ENCODE peak calls at places on chromosomes 13 and 19, in five cellular contexts. One of them, this sample, is unnamed.

GRCh38 chr19:44689290-44690130 is 9.4 kb upstream of the CEACAM16 start:
- DNase-seq in Calu3: peak
- DNase-seq in stomach: peak
- DNase-seq in AG10803: peak
- DNase-seq in CD14-positive monocyte: no peak
- DNase-seq in this sample: peak

GRCh38 chr13:55517312-55517711 is 1623.4 kb upstream of the PRR20A start:
- DNase-seq in stomach: no peak
- DNase-seq in Calu3: no peak
- DNase-seq in AG10803: no peak
- DNase-seq in CD14-positive monocyte: no peak
- DNase-seq in this sample: no peak

GRCh38 chr13:30995331-30995730 is 62.9 kb downstream of the TEX26 start:
- DNase-seq in Calu3: no peak
- DNase-seq in AG10803: no peak
- DNase-seq in stomach: no peak
- DNase-seq in CD14-positive monocyte: no peak
- DNase-seq in this sample: no peak

GRCh38 chr13:72931311-72931710 is 127.5 kb upstream of the KLF5 start:
- DNase-seq in CD14-positive monocyte: no peak
- DNase-seq in stomach: no peak
- DNase-seq in Calu3: no peak
- DNase-seq in AG10803: no peak
- DNase-seq in this sample: no peak

GRCh38 chr19:42468273-42468796 is 25.6 kb upstream of the CXCL17 start:
- DNase-seq in AG10803: peak
- DNase-seq in Calu3: peak
- DNase-seq in stomach: no peak
- DNase-seq in CD14-positive monocyte: no peak
- DNase-seq in this sample: no peak

GRCh38 chr13:94454906-94455305 is 24.6 kb downstream of the DCT start:
- DNase-seq in Calu3: no peak
- DNase-seq in stomach: no peak
- DNase-seq in CD14-positive monocyte: no peak
- DNase-seq in AG10803: no peak
- DNase-seq in this sample: no peak

GRCh38 chr13:35953537-35954206 is 177.5 kb downstream of the DCLK1 start:
- DNase-seq in CD14-positive monocyte: no peak
- DNase-seq in stomach: peak
- DNase-seq in Calu3: peak
- DNase-seq in AG10803: peak
- DNase-seq in this sample: no peak

GRCh38 chr19:7397687-7398086 is 49.0 kb downstream of the ARHGEF18 start:
- DNase-seq in stomach: no peak
- DNase-seq in Calu3: no peak
- DNase-seq in CD14-positive monocyte: no peak
- DNase-seq in AG10803: peak
- DNase-seq in this sample: no peak

GRCh38 chr19:10685210-10685609 is 16.0 kb upstream of the QTRT1 start:
- DNase-seq in CD14-positive monocyte: no peak
- DNase-seq in Calu3: no peak
- DNase-seq in AG10803: no peak
- DNase-seq in stomach: no peak
- DNase-seq in this sample: no peak

GRCh38 chr19:35013047-35013819 is 13.1 kb downstream of the GRAMD1A start:
- DNase-seq in CD14-positive monocyte: peak
- DNase-seq in stomach: peak
- DNase-seq in Calu3: peak
- DNase-seq in AG10803: peak
- DNase-seq in this sample: peak

GRCh38 chr13:98868932-98869331 is 108.9 kb downstream of the DOCK9 start:
- DNase-seq in stomach: no peak
- DNase-seq in AG10803: no peak
- DNase-seq in Calu3: no peak
- DNase-seq in CD14-positive monocyte: no peak
- DNase-seq in this sample: no peak

GRCh38 chr13:29171244-29171643 is 351.1 kb downstream of the MTUS2 start:
- DNase-seq in Calu3: no peak
- DNase-seq in AG10803: no peak
- DNase-seq in CD14-positive monocyte: no peak
- DNase-seq in stomach: no peak
- DNase-seq in this sample: no peak

GRCh38 chr13:70183041-70183440 is 74.8 kb upstream of the KLHL1 start:
- DNase-seq in CD14-positive monocyte: no peak
- DNase-seq in stomach: no peak
- DNase-seq in AG10803: no peak
- DNase-seq in Calu3: no peak
- DNase-seq in this sample: no peak

GRCh38 chr13:26688286-26688685 is 72.3 kb downstream of the GPR12 start:
- DNase-seq in Calu3: no peak
- DNase-seq in AG10803: no peak
- DNase-seq in stomach: no peak
- DNase-seq in CD14-positive monocyte: no peak
- DNase-seq in this sample: no peak

GRCh38 chr13:109481046-109481445 is 305.3 kb downstream of the IRS2 start:
- DNase-seq in AG10803: no peak
- DNase-seq in stomach: no peak
- DNase-seq in CD14-positive monocyte: no peak
- DNase-seq in Calu3: no peak
- DNase-seq in this sample: no peak

GRCh38 chr13:39888865-39889810 is 233.7 kb downstream of the COG6 start:
- DNase-seq in Calu3: peak
- DNase-seq in CD14-positive monocyte: no peak
- DNase-seq in stomach: no peak
- DNase-seq in AG10803: peak
- DNase-seq in this sample: no peak

GRCh38 chr13:27001705-27002104 is 169.9 kb downstream of the USP12 start:
- DNase-seq in Calu3: no peak
- DNase-seq in stomach: no peak
- DNase-seq in CD14-positive monocyte: no peak
- DNase-seq in AG10803: no peak
- DNase-seq in this sample: no peak

GRCh38 chr19:7676376-7676775 is 514 bp upstream of the MCEMP1 start:
- DNase-seq in stomach: no peak
- DNase-seq in AG10803: no peak
- DNase-seq in Calu3: no peak
- DNase-seq in CD14-positive monocyte: peak
- DNase-seq in this sample: no peak

GRCh38 chr13:113672002-113672651 is 5.1 kb downstream of the GRK1 start:
- DNase-seq in Calu3: no peak
- DNase-seq in CD14-positive monocyte: peak
- DNase-seq in stomach: no peak
- DNase-seq in AG10803: peak
- DNase-seq in this sample: no peak

GRCh38 chr19:55197531-55197930 is 11.8 kb downstream of the PTPRH start:
- DNase-seq in CD14-positive monocyte: no peak
- DNase-seq in Calu3: no peak
- DNase-seq in AG10803: no peak
- DNase-seq in stomach: no peak
- DNase-seq in this sample: no peak

GRCh38 chr13:45132384-45133064 is 12.2 kb downstream of the GTF2F2 start:
- DNase-seq in Calu3: no peak
- DNase-seq in AG10803: no peak
- DNase-seq in CD14-positive monocyte: no peak
- DNase-seq in stomach: no peak
- DNase-seq in this sample: no peak

GRCh38 chr19:51002542-51003311 is 1.3 kb upstream of the KLK8 start:
- DNase-seq in stomach: no peak
- DNase-seq in CD14-positive monocyte: no peak
- DNase-seq in Calu3: peak
- DNase-seq in AG10803: no peak
- DNase-seq in this sample: no peak

GRCh38 chr19:47093254-47093653 is 20.3 kb downstream of the ZC3H4 start:
- DNase-seq in CD14-positive monocyte: no peak
- DNase-seq in Calu3: no peak
- DNase-seq in stomach: no peak
- DNase-seq in AG10803: no peak
- DNase-seq in this sample: no peak

GRCh38 chr19:5002143-5002542 is 33.2 kb downstream of the KDM4B start:
- DNase-seq in stomach: no peak
- DNase-seq in Calu3: peak
- DNase-seq in AG10803: peak
- DNase-seq in CD14-positive monocyte: no peak
- DNase-seq in this sample: no peak

GRCh38 chr19:34313188-34313587 is 51.8 kb upstream of the GPI start:
- DNase-seq in AG10803: peak
- DNase-seq in CD14-positive monocyte: no peak
- DNase-seq in Calu3: no peak
- DNase-seq in stomach: no peak
- DNase-seq in this sample: no peak

GRCh38 chr19:14830702-14831101 is 4.3 kb downstream of the OR7A5 start:
- DNase-seq in CD14-positive monocyte: no peak
- DNase-seq in AG10803: no peak
- DNase-seq in stomach: no peak
- DNase-seq in Calu3: no peak
- DNase-seq in this sample: no peak

GRCh38 chr13:33676045-33676699 is 141.8 kb upstream of the RFC3 start:
- DNase-seq in Calu3: peak
- DNase-seq in AG10803: peak
- DNase-seq in stomach: peak
- DNase-seq in CD14-positive monocyte: no peak
- DNase-seq in this sample: no peak

GRCh38 chr13:41847216-41847615 is 113.7 kb downstream of the VWA8 start:
- DNase-seq in Calu3: no peak
- DNase-seq in stomach: no peak
- DNase-seq in CD14-positive monocyte: no peak
- DNase-seq in AG10803: no peak
- DNase-seq in this sample: no peak

DNA sequence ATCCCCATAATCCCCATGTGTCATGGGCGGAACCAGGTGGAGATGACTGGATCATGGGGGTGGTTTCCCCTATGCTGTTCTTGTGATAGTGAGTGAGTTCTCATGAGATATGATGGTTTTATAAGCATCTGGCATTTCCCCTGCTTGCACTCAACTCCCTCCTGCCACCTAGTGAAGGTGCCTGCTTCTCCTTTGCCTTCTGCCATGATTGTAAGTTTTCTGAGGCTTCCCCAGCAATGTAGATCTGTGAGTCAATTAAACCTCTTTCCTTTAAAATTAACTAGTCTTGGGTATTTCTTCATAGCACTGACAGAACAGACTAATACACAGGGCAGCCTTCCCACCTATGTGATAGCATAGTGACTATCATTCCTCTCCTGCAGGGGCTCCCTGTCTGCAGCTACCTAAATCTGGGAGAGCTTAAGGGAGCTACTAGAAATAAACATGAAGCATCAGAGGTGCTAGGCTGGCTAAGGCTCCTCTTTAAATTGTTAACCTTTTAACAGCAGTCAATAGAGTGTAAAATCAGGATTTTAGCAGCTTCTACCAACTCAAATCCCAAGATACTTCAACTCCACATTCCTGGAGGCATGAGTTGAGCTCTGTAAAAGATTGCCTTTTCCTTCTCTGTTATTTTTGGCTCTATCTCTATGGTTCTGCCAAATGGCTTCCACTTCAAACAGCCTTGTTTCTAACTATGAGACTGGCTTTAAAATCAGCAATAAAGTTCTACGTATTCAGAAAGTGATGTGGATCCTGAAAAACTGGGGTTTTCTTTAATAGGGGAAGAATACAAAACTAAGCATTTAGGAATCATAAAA is 112.3 kb downstream of the VWA8 start:
- DNase-seq in CD14-positive monocyte: no peak
- DNase-seq in AG10803: peak
- DNase-seq in stomach: no peak
- DNase-seq in Calu3: no peak
- DNase-seq in this sample: no peak
- TF ChIP-seq CTCF in CD14-positive monocyte: no peak
- TF ChIP-seq CTCF in AG10803: no peak
- TF ChIP-seq CTCF in stomach: no peak
- TF ChIP-seq CTCF in Calu3: no peak
- TF ChIP-seq CTCF in this sample: peak

DNA sequence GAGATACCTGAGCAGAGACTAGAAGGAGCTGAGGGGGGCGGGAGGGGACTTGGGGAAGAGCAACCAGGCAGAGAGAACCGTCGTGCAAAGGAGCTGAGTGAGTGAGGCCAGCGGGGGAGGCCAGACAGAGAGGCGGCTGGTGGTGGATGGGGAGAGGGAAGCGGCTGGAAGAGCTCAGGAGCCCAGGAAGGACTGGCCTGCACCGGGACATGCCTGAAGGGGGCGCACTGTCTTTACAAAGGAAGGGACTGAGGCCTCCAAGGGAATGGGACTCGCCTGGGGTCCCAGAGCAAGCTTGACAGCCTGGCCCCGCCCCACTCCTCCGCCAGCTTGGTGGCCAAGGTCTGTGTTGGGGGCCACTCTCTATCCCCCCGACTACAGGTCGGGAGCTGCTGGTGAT is 14.9 kb downstream of the ONECUT3 start:
- DNase-seq in CD14-positive monocyte: no peak
- DNase-seq in AG10803: no peak
- DNase-seq in stomach: no peak
- DNase-seq in Calu3: no peak
- DNase-seq in this sample: no peak
- TF ChIP-seq CTCF in CD14-positive monocyte: no peak
- TF ChIP-seq CTCF in AG10803: peak
- TF ChIP-seq CTCF in stomach: no peak
- TF ChIP-seq CTCF in Calu3: no peak
- TF ChIP-seq CTCF in this sample: no peak

GRCh38 chr19:9078651-9079050 is 8.2 kb upstream of the OR1M1 start:
- DNase-seq in Calu3: no peak
- DNase-seq in CD14-positive monocyte: no peak
- DNase-seq in AG10803: no peak
- DNase-seq in stomach: no peak
- DNase-seq in this sample: no peak
- TF ChIP-seq CTCF in Calu3: no peak
- TF ChIP-seq CTCF in CD14-positive monocyte: no peak
- TF ChIP-seq CTCF in AG10803: no peak
- TF ChIP-seq CTCF in stomach: no peak
- TF ChIP-seq CTCF in this sample: no peak

DNA sequence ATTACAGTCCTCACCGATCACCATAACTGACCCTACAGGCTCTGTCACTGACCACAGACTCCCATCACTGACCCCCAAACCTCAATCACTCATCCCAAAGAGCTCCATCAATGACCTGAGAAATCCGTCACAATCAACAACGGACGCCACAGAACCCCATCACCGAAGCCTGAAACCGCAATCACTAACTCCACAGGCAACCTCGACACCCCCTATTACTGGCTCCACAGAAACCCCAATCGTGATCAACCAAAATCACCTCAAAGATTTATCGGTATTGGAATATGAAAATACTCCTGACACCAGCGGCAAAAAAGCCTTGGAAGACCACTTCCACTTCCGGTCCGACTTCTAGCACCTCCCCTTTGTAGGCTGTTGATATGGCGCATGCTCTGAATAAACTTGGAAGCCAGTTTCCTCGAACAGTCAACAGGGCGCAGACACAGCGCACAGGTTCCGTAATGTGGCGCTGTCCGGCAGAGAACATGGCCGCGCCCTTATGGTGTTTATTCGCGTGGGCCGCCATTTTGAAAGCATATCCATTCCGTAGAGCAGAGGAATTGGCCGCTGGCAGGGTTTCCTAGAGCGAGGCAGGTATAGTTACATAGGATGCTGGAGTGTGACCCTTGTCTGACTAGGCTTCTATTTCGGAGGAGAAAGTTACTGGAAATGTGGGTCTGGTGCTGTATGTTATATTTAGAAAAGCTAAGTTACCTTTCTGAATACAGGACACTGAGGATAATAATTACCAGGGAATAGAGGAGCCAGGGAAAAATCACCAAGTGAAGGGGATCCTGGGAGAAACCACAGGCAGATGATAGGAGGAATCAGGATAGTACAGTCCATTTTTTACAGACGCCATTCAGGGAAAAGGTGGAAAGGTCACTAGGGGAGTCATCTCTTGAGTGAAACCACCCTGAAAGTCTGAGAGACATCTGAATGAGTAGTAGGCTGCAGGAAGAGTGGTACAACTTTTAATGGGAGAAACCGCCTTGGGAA is at the start of gene ZNF585A:
- DNase-seq in AG10803: peak
- DNase-seq in stomach: peak
- DNase-seq in Calu3: peak
- DNase-seq in CD14-positive monocyte: peak
- DNase-seq in this sample: peak
- TF ChIP-seq CTCF in AG10803: peak
- TF ChIP-seq CTCF in stomach: no peak
- TF ChIP-seq CTCF in Calu3: no peak
- TF ChIP-seq CTCF in CD14-positive monocyte: no peak
- TF ChIP-seq CTCF in this sample: no peak